ENCODE peak calls at places on chromosomes 13 and 19, in ten cellular contexts. Y is A549, O is body of pancreas, B is stomach, U is lower leg skin, F is endothelial cell of umbilical vein, P is heart left ventricle, S is ovary, N is K562, L is IMR-90. I is an unnamed sample.

GRCh38 chr19:51168571-51169282 is 26.6 kb downstream of the SIGLEC7 start:
- DNase-seq in Y (no peak), O (no peak), B (no peak), U (no peak), F (no peak), P (no peak), S (peak; percentile 48), N (no peak), L (no peak), I (no peak)

GRCh38 chr13:97198753-97199152 is 23.4 kb upstream of the MBNL2 start:
- DNase-seq in Y (no peak), O (no peak), B (no peak), U (no peak), F (no peak), P (no peak), S (no peak), N (no peak), L (no peak), I (no peak)

GRCh38 chr19:6218497-6219146 is 61.2 kb downstream of the MLLT1 start:
- DNase-seq in Y (peak; percentile 75), O (peak; percentile 91), B (peak; percentile 91), U (peak; percentile 86), F (peak; percentile 79), P (peak; percentile 92), S (peak; percentile 92), N (peak; percentile 89), L (peak; percentile 75), I (peak; percentile 95)

GRCh38 chr19:50569938-50570540 is 1.8 kb upstream of the LRRC4B start:
- DNase-seq in Y (no peak), O (no peak), B (no peak), U (no peak), F (no peak), P (no peak), S (no peak), N (no peak), L (no peak), I (no peak)

GRCh38 chr19:13881692-13882418 is 4.9 kb downstream of the NANOS3 start:
- DNase-seq in Y (no peak), O (no peak), B (no peak), U (no peak), F (no peak), P (no peak), S (no peak), N (no peak), L (peak; percentile 39), I (no peak)

GRCh38 chr13:62837895-62838294 is 1422.2 kb upstream of the PCDH20 start:
- DNase-seq in Y (peak; percentile 9), O (no peak), B (no peak), U (no peak), F (peak; percentile 14), P (no peak), S (no peak), N (no peak), L (peak; percentile 93), I (no peak)

GRCh38 chr19:5718032-5718578 is 1.8 kb downstream of the LONP1 start:
- DNase-seq in Y (no peak), O (no peak), B (no peak), U (no peak), F (no peak), P (no peak), S (no peak), N (no peak), L (peak; percentile 72), I (no peak)

GRCh38 chr19:18317998-18318800 is 4.7 kb downstream of the LSM4 start:
- DNase-seq in Y (no peak), O (peak; percentile 30), B (peak; percentile 60), U (no peak), F (peak; percentile 71), P (peak; percentile 58), S (no peak), N (peak; percentile 73), L (no peak), I (no peak)

GRCh38 chr13:110479648-110480047 is 81.9 kb downstream of the RAB20 start:
- DNase-seq in Y (no peak), O (no peak), B (no peak), U (no peak), F (no peak), P (peak; percentile 45), S (no peak), N (no peak), L (no peak), I (no peak)

GRCh38 chr13:108113407-108113806 is 101.9 kb downstream of the LIG4 start:
- DNase-seq in Y (no peak), O (no peak), B (no peak), U (no peak), F (no peak), P (no peak), S (no peak), N (no peak), L (no peak), I (no peak)

GRCh38 chr13:50365683-50366391 is 350.6 kb downstream of the KCNRG start:
- DNase-seq in Y (peak; percentile 59), O (peak; percentile 52), B (no peak), U (no peak), F (peak; percentile 79), P (no peak), S (no peak), N (no peak), L (no peak), I (no peak)

GRCh38 chr19:2424686-2425621 is 2.4 kb downstream of the TIMM13 start:
- DNase-seq in Y (no peak), O (peak; percentile 76), B (peak; percentile 30), U (no peak), F (peak; percentile 69), P (peak; percentile 67), S (peak; percentile 66), N (no peak), L (peak; percentile 69), I (no peak)

GRCh38 chr13:112875627-112876026 is 93.4 kb upstream of the MCF2L start:
- DNase-seq in Y (no peak), O (no peak), B (no peak), U (no peak), F (no peak), P (no peak), S (no peak), N (no peak), L (no peak), I (no peak)

GRCh38 chr19:39341122-39341719 is 1.0 kb upstream of the SAMD4B start:
- DNase-seq in Y (no peak), O (peak; percentile 24), B (peak; percentile 29), U (peak; percentile 56), F (no peak), P (peak; percentile 37), S (peak; percentile 58), N (peak; percentile 34), L (no peak), I (no peak)

DNA sequence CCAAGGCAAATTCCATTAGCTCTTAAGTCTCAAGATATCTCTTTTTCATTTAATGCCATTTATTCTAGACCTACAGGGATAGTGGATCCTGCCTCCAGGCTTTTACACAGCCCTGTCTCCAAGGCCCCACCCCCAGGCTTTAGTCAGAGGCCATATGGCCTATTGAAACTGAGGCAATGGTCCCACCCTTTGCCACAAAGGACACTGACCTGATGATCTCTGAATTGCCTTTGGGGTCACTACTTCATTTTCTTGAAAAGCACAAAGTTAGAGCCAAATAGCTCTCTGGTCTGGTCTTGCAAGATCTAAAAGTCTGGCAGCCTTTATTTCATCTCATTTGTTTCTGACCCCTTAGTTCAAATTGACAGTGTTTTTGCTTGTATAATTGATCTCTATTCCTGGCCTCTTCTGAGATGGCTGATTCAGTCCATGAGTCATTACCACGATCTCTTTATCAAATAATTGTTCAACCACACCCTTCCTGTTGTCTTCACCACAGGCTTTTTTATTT is 209.8 kb downstream of the FGF14 start:
- DNase-seq in Y (no peak), O (no peak), B (no peak), U (no peak), F (peak; percentile 4), P (no peak), S (no peak), N (no peak), L (peak; percentile 62), I (no peak)
- TF ChIP-seq POLR2A in Y (no peak), O (no peak), B (no peak), U (no peak), F (no peak), P (no peak), S (no peak), N (no peak), L (no peak), I (no peak)

DNA sequence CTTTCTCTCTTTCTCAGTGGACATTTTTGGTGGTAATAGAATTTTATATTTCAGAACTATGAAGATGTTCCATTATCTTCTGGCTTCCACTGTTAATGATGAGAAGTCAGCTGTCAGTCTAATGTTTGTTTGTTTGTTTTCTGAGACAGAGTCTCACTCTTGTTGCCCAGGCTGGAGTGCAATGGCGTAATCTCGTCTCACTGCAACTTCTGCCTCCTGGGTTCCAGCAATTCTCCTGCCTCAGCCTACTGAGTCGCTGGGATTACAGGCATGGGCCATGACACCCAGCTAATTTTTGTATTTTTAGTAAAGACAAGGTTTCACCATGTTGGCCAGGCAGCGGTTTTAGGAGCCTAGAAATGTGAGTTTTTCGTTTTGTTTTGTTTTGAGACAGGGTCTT is 4.7 kb downstream of the ZNF317 start:
- DNase-seq in Y (peak; percentile 31), O (no peak), B (no peak), U (no peak), F (no peak), P (no peak), S (no peak), N (no peak), L (no peak), I (no peak)
- TF ChIP-seq POLR2A in Y (no peak), O (no peak), B (no peak), U (no peak), F (no peak), P (no peak), S (no peak), N (no peak), L (no peak), I (no peak)

GRCh38 chr13:98828614-98829013 is 76.1 kb upstream of the SLC15A1 start:
- DNase-seq in Y (no peak), O (peak; percentile 63), B (no peak), U (no peak), F (no peak), P (no peak), S (no peak), N (no peak), L (no peak), I (no peak)
- TF ChIP-seq POLR2A in Y (no peak), O (no peak), B (no peak), U (no peak), F (no peak), P (no peak), S (no peak), N (no peak), L (no peak), I (no peak)

DNA sequence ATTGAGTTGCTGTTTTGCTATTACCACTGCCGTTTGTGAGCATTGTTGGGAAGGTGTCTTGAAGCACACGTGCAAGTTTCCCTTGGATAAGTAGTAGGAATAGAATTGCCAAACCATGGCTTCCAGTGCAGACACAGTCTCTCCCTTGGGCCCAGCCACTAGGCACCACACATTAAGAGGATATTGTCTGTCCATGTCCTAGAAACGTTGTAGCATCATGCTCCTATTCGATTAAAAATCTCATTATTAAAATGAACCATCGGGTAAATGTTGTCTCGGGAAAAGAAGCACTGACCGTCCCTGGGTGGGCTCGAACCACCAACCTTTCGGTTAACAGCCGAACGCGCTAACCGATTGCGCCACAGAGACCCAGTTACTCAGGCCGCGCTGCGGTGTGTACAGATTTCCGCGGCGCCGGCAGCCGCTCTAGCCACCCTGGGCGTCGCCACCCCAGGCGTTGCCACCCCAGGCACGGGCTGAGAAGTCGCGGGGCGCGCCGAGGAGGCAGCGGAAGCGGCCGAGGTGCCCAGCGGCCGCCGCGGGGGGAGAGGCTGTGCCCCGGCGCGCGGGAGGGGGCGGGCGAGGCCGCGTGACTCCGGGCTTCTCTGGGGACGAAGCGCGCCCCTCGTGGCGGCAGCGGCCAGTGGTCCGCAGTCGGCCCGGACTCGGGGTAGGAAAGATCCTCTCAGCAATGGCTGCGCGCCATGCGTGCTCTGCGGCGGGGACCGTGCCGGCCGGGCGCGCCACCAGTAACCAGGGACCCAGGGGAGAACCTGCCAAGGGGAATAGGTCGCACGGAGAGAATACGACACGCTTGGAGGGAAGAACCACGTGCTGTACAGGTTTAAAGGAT is 56.2 kb downstream of the USPL1 start:
- DNase-seq in Y (peak; percentile 88), O (peak; percentile 94), B (peak; percentile 91), U (peak; percentile 79), F (peak; percentile 88), P (peak; percentile 93), S (peak; percentile 86), N (peak; percentile 85), L (peak; percentile 89), I (peak; percentile 87)
- TF ChIP-seq POLR2A in Y (peak; percentile 37), O (peak; percentile 26), B (no peak), U (no peak), F (no peak), P (peak; percentile 26), S (no peak), N (peak; percentile 51), L (no peak), I (peak; percentile 46)

I was measured in tibial nerve.